ENCODE peak calls at places on chromosomes 1 and 21, in four cellular contexts. I is PC-3; N is activated T-cell treated with anti-CD3 and anti-CD28 coated beads, Interleukin-2, amount 50 U/mL, for 72 hours; T is upper lobe of right lung. R is an unnamed sample.

GRCh38 chr1:41314781-41315481 is 46.3 kb upstream of the FOXO6 start:
- ATAC-seq in I (no peak), T (no peak), N (no peak), R (no peak)

GRCh38 chr1:151620286-151620685 is 8.4 kb downstream of the SNX27 start:
- ATAC-seq in I (no peak), T (peak), N (no peak), R (no peak)

GRCh38 chr1:183544598-183545297 is 45.5 kb downstream of the NCF2 start:
- ATAC-seq in N (no peak), I (no peak), T (no peak), R (no peak)

GRCh38 chr1:94589728-94590127 is 48.2 kb upstream of the F3 start:
- ATAC-seq in I (no peak), T (no peak), N (no peak), R (no peak)

GRCh38 chr21:41561701-41562100 is 53.7 kb upstream of the TMPRSS2 start:
- ATAC-seq in T (no peak), I (no peak), N (no peak), R (no peak)

GRCh38 chr1:151621351-151621750 is 9.5 kb downstream of the SNX27 start:
- ATAC-seq in T (peak), N (no peak), I (no peak), R (no peak)

GRCh38 chr1:228978486-228979324 is 243.4 kb downstream of the RHOU start:
- ATAC-seq in T (peak), N (no peak), I (no peak), R (no peak)

GRCh38 chr1:26697978-26698849 is 2.4 kb downstream of the ARID1A start:
- ATAC-seq in T (peak), I (peak), N (peak), R (peak)

GRCh38 chr1:222126052-222126451 is 384.2 kb upstream of the DUSP10 start:
- ATAC-seq in T (no peak), I (no peak), N (no peak), R (no peak)

GRCh38 chr1:115411388-115412063 is 73.5 kb upstream of the NGF start:
- ATAC-seq in N (peak), T (peak), I (peak), R (peak)

GRCh38 chr1:60973668-60974067 is 108.7 kb upstream of the NFIA start:
- ATAC-seq in I (no peak), T (no peak), N (no peak), R (no peak)

GRCh38 chr1:64051801-64052200 is 151.6 kb upstream of the UBE2U start:
- ATAC-seq in I (no peak), N (no peak), T (no peak), R (no peak)

GRCh38 chr1:71908313-71908712 is 374.0 kb downstream of the NEGR1 start:
- ATAC-seq in I (no peak), T (peak), N (no peak), R (no peak)

GRCh38 chr1:117244971-117245370 is 34.2 kb upstream of the VTCN1 start:
- ATAC-seq in I (no peak), N (no peak), T (no peak), R (no peak)

GRCh38 chr1:99860703-99861102 is 10.5 kb downstream of the AGL start:
- ATAC-seq in T (no peak), N (no peak), I (no peak), R (no peak)

GRCh38 chr1:66332524-66332853 is 201.5 kb upstream of the SGIP1 start:
- ATAC-seq in I (peak), T (no peak), N (peak), R (no peak)

GRCh38 chr1:18463984-18464664 is 16.6 kb upstream of the KLHDC7A start:
- ATAC-seq in N (no peak), T (peak), I (no peak), R (no peak)

GRCh38 chr21:40227111-40227510 is 359.9 kb downstream of the PCP4 start:
- ATAC-seq in T (no peak), I (no peak), N (no peak), R (no peak)

GRCh38 chr21:31282095-31282709 is 61.9 kb downstream of the TIAM1 start:
- ATAC-seq in I (peak), N (no peak), T (peak), R (no peak)

GRCh38 chr1:17503146-17503545 is 36.4 kb upstream of the ARHGEF10L start:
- ATAC-seq in I (no peak), N (no peak), T (no peak), R (no peak)

GRCh38 chr1:56915960-56916359 is 49.9 kb downstream of the C8B start:
- ATAC-seq in N (no peak), I (no peak), T (peak), R (no peak)

GRCh38 chr1:113542221-113542701 is 151.9 kb downstream of the MAGI3 start:
- ATAC-seq in I (peak), T (no peak), N (no peak), R (no peak)

GRCh38 chr1:3785458-3786157 is 10.7 kb downstream of the LRRC47 start:
- ATAC-seq in N (no peak), I (peak), T (no peak), R (no peak)

GRCh38 chr1:110070282-110070967 is at the start of gene ALX3:
- ATAC-seq in I (no peak), T (peak), N (no peak), R (peak)

GRCh38 chr1:228972576-228972975 is 237.3 kb downstream of the RHOU start:
- ATAC-seq in N (no peak), I (no peak), T (no peak), R (no peak)

R was measured in activated T-helper 17 cell treated with anti-CD3 and anti-CD28 coated beads, Interleukin-2, amount 50 U/mL, for 72 hours.